ENCODE peak calls at places on chromosomes 2 and 18, in four cellular contexts. Z is H1, F is H9, K is mesendoderm. B is an unnamed sample.

GRCh38 chr2:131123192-131123591 is 18.1 kb downstream of the PLEKHB2 start:
- DNase-seq in Z (no peak), F (no peak), K (no peak), B (no peak)

GRCh38 chr2:225140761-225141160 is 98.5 kb upstream of the DOCK10 start:
- DNase-seq in Z (no peak), F (no peak), K (no peak), B (no peak)

GRCh38 chr2:219484343-219485200 is 14.1 kb upstream of the GMPPA start:
- DNase-seq in Z (peak), F (no peak), K (no peak), B (no peak)

GRCh38 chr2:60470340-60470739 is 83.1 kb downstream of the BCL11A start:
- DNase-seq in Z (no peak), F (no peak), K (no peak), B (no peak)

GRCh38 chr18:23593720-23594119 is 7.4 kb upstream of the NPC1 start:
- DNase-seq in Z (no peak), F (no peak), K (no peak), B (peak)

GRCh38 chr2:102313025-102313424 is 1.7 kb downstream of the IL1RL1 start:
- DNase-seq in Z (no peak), F (no peak), K (peak), B (peak)

GRCh38 chr2:196263181-196263747 is 91.9 kb upstream of the STK17B start:
- DNase-seq in Z (no peak), F (no peak), K (no peak), B (peak)

GRCh38 chr2:173545364-173545734 is 190.7 kb downstream of the CDCA7 start:
- DNase-seq in Z (no peak), F (no peak), K (no peak), B (peak)

GRCh38 chr2:174485763-174486613 is 841 bp downstream of the GPR155 start:
- DNase-seq in Z (no peak), F (peak), K (peak), B (peak)

GRCh38 chr2:181517685-181518301 is 60.6 kb downstream of the ITGA4 start:
- DNase-seq in Z (no peak), F (no peak), K (no peak), B (no peak)

GRCh38 chr2:239893236-239893515 is 132.0 kb downstream of the NDUFA10 start:
- DNase-seq in Z (no peak), F (peak), K (no peak), B (no peak)

GRCh38 chr2:2827691-2828315 is 496.7 kb upstream of the MYT1L start:
- DNase-seq in Z (peak), F (peak), K (no peak), B (no peak)

GRCh38 chr2:239990966-239991365 is 34.2 kb downstream of the NDUFA10 start:
- DNase-seq in Z (no peak), F (no peak), K (no peak), B (no peak)

GRCh38 chr2:168941297-168941696 is 40.2 kb downstream of the G6PC2 start:
- DNase-seq in Z (no peak), F (no peak), K (no peak), B (no peak)

GRCh38 chr2:168935810-168936581 is 34.9 kb downstream of the G6PC2 start:
- DNase-seq in Z (no peak), F (no peak), K (peak), B (peak)

GRCh38 chr2:168934826-168935225 is 33.7 kb downstream of the G6PC2 start:
- DNase-seq in Z (no peak), F (no peak), K (no peak), B (no peak)

GRCh38 chr2:168939918-168940317 is 38.8 kb downstream of the G6PC2 start:
- DNase-seq in Z (no peak), F (no peak), K (no peak), B (no peak)

DNA sequence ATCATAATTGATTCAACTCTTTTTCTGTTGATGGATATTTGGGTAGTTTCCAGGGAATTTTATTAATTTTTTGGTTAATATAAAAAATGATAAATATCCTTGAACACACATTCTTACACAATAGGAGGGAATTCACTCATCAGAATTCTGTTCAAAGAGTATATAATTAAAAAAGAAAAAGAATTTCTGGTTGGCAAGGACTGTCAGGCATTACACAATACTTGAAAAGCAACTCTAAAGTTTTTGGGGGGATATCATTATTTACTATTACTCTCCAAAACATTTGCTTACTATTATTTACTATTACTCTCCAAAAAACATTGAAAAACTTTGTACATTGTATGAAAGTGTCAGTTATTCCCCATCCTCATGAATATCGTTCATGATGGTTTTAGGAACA is 38.0 kb downstream of the G6PC2 start:
- DNase-seq in Z (no peak), F (no peak), K (no peak), B (no peak)
- H2AK5ac ChIP-seq in Z (no peak), F (no peak), K (no peak), B (no peak)

GRCh38 chr2:39937621-39938020 is 158.6 kb upstream of the THUMPD2 start:
- DNase-seq in Z (no peak), F (no peak), K (no peak), B (no peak)
- H2AK5ac ChIP-seq in Z (no peak), F (no peak), K (no peak), B (peak)

GRCh38 chr2:10435427-10436204 is 12.5 kb downstream of the ODC1 start:
- DNase-seq in Z (no peak), F (no peak), K (no peak), B (no peak)
- H2AK5ac ChIP-seq in Z (no peak), F (no peak), K (no peak), B (no peak)

GRCh38 chr2:85893428-85894258 is 4.9 kb upstream of the ST3GAL5 start:
- DNase-seq in Z (no peak), F (no peak), K (peak), B (peak)

GRCh38 chr2:85890522-85891176 is 1.9 kb upstream of the ST3GAL5 start:
- DNase-seq in Z (no peak), F (no peak), K (no peak), B (no peak)

GRCh38 chr2:85889648-85890281 is 975 bp upstream of the ST3GAL5 start:
- DNase-seq in Z (no peak), F (no peak), K (no peak), B (no peak)

GRCh38 chr2:85888745-85889647 is at the start of gene ST3GAL5:
- DNase-seq in Z (peak), F (peak), K (peak), B (peak)

DNA sequence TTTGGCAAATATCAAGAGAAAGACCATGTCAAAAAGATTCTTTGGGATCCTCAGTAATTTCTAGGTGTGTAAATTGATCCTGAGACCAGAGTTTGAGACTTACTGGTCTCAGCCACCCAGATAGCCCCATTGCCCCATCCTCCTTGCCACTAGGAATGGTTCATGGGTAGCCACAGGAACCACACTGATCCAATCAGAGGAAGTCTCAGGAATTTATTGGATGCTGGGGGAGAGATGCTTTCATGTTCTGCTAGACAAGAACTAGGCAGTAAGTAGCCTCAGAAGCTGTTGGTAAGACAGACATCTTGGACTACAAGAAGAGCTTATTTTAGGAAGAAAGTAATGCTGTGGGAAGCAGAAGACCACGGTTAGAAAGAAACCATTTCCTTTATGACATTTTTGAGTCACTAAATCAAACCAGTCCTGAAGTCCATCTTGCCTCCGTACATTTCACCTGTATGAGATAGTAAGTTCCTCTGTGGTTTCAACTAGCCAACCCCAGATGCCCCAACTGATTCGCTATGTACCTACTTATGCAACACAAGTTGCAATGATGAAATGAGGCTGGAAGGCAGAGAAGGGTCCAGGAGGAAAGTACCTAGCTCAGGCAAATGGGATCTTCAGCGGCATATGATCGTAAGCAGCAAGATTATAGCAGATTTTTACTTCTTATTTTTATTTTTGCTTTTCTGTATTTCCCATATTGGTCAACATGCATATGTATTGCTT is 3.6 kb upstream of the ST3GAL5 start:
- DNase-seq in Z (no peak), F (no peak), K (no peak), B (no peak)
- H2AK5ac ChIP-seq in Z (no peak), F (no peak), K (no peak), B (peak)

GRCh38 chr2:6203297-6203959 is 511.2 kb downstream of the SOX11 start:
- DNase-seq in Z (no peak), F (no peak), K (no peak), B (no peak)
- H2AK5ac ChIP-seq in Z (no peak), F (no peak), K (no peak), B (no peak)

B was measured in IMR-90.